ENCODE peak calls at places on chromosomes 16 and 17, in five cellular contexts. X is SK-N-SH, Y is Panc1, Q is HepG2, S is K562. N is an unnamed sample.

GRCh38 chr17:29949708-29950107 is 8.3 kb downstream of the EFCAB5 start:
- DNase-seq in X (peak), Y (no peak), Q (no peak), S (no peak), N (no peak)

GRCh38 chr16:9077001-9077809 is 14.2 kb upstream of the HAPSTR1 start:
- DNase-seq in X (peak), Y (no peak), Q (peak), S (peak), N (peak)

GRCh38 chr17:68657166-68657940 is 56.2 kb upstream of the FAM20A start:
- DNase-seq in X (no peak), Y (no peak), Q (no peak), S (no peak), N (no peak)

GRCh38 chr17:62126292-62126691 is 61.2 kb upstream of the MED13 start:
- DNase-seq in X (no peak), Y (no peak), Q (no peak), S (peak), N (no peak)

GRCh38 chr17:8076502-8077266 is 10.8 kb downstream of the ALOX12B start:
- DNase-seq in X (no peak), Y (no peak), Q (no peak), S (no peak), N (no peak)

GRCh38 chr17:63356275-63356905 is 89.7 kb downstream of the CYB561 start:
- DNase-seq in X (no peak), Y (peak), Q (no peak), S (no peak), N (no peak)

GRCh38 chr16:24729967-24730815 is 740 bp downstream of the TNRC6A start:
- DNase-seq in X (peak), Y (no peak), Q (no peak), S (peak), N (no peak)

GRCh38 chr16:57204675-57205074 is 18.5 kb downstream of the RSPRY1 start:
- DNase-seq in X (peak), Y (no peak), Q (no peak), S (peak), N (no peak)

GRCh38 chr16:27838536-27839175 is 224.9 kb downstream of the GSG1L start:
- DNase-seq in X (no peak), Y (no peak), Q (no peak), S (no peak), N (no peak)

GRCh38 chr16:70428178-70428998 is 10.5 kb downstream of the ST3GAL2 start:
- DNase-seq in X (peak), Y (peak), Q (peak), S (peak), N (peak)

GRCh38 chr17:73987395-73987794 is 216.1 kb upstream of the RPL38 start:
- DNase-seq in X (no peak), Y (no peak), Q (no peak), S (no peak), N (no peak)

GRCh38 chr16:11706180-11706742 is 36.4 kb downstream of the TXNDC11 start:
- DNase-seq in X (no peak), Y (no peak), Q (no peak), S (peak), N (no peak)

GRCh38 chr17:68346448-68346847 is 55.2 kb downstream of the ARSG start:
- DNase-seq in X (no peak), Y (no peak), Q (no peak), S (no peak), N (peak)

GRCh38 chr17:72396121-72396520 is 275.3 kb downstream of the SOX9 start:
- DNase-seq in X (no peak), Y (no peak), Q (no peak), S (no peak), N (no peak)
- TF ChIP-seq REST in X (no peak), Y (no peak), Q (no peak), S (no peak), N (no peak)

DNA sequence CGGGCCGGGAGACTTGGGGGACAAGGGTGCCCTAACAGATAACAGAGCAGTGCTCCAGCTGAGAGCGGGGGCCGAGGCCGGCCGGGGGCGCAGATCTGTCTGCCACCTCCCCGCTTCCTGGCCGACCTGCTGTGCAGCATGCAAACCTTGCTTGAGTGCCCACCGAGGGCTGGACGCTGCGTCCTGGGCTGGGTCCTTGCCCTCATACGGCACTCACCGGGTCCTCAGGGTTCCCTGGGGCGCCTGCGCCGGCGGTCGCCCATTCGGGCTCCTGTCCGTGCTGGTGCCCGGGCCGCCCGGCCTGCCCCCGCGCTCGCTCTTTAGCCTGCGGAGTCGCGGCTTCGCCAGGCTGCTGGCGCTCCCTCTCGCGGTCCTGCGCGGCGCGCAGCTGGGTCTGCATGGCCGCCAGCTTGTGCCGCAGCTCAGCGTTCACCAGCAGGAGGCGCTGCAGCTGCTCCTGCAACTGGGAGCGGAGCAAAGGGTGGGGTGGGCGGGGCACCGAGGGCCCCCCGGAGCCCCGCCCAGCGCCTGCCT is 1.0 kb downstream of the RILP start:
- DNase-seq in X (peak), Y (no peak), Q (peak), S (peak), N (peak)
- TF ChIP-seq POLR2AphosphoS5 in X (no peak), Y (no peak), Q (no peak), S (peak), N (no peak)

GRCh38 chr17:80663783-80664206 is 119.2 kb downstream of the RPTOR start:
- DNase-seq in X (no peak), Y (no peak), Q (no peak), S (no peak), N (no peak)
- TF ChIP-seq REST in X (no peak), Y (no peak), Q (no peak), S (no peak), N (no peak)

DNA sequence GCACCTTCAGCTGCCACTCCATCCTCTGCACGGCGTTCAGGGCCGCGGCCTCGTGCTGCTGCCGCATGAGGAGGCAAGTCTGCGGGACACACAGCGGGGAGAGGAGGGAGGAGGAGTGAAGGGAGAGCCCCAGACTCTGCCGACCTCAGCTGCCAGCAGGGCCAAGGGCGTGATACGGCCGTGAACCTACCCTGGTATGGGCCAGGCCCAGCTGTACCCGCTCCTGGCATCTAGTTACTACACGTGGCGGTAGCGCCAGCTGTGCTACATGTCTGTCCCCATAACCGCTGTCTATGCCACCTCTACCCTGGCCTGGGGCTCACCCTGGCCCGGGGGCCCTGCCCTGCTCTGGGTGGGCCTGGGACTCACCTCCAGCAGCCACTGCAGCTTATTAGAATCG is 51.1 kb downstream of the ZNF778 start:
- DNase-seq in X (no peak), Y (no peak), Q (no peak), S (no peak), N (no peak)
- TF ChIP-seq POLR2AphosphoS5 in X (no peak), Y (no peak), Q (no peak), S (no peak), N (no peak)

DNA sequence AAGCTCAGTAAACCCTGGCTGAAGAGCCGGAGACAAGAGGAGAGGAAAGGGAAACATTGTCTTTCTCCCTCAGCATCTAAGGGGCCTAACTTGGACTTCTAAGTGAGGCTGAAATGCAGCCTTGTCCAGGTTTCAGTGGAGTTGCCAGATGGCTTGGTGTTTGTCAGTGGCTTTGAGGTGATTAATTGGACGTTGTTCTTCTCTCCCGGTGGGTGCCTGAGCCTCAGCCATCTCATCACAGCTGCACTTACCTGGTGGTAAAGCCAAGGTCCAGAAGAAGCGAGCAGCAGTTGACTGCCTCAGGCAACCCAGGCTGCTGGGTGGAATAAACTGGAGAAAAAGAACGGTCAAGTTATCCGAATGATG is 202.2 kb upstream of the NLRP1 start:
- DNase-seq in X (no peak), Y (no peak), Q (no peak), S (no peak), N (no peak)
- TF ChIP-seq REST in X (no peak), Y (no peak), Q (no peak), S (no peak), N (no peak)

GRCh38 chr16:86351041-86351784 is 159.1 kb upstream of the FOXF1 start:
- DNase-seq in X (no peak), Y (no peak), Q (no peak), S (no peak), N (no peak)
- TF ChIP-seq POLR2AphosphoS5 in X (no peak), Y (no peak), Q (no peak), S (no peak), N (no peak)

GRCh38 chr16:31404353-31405064 is 11.4 kb downstream of the ITGAD start:
- DNase-seq in X (no peak), Y (no peak), Q (no peak), S (peak), N (no peak)

GRCh38 chr16:31401436-31401835 is 8.3 kb downstream of the ITGAD start:
- DNase-seq in X (no peak), Y (no peak), Q (no peak), S (no peak), N (no peak)

GRCh38 chr16:31403590-31404352 is 10.6 kb downstream of the ITGAD start:
- DNase-seq in X (no peak), Y (no peak), Q (no peak), S (peak), N (no peak)

GRCh38 chr16:31400191-31400590 is 7.1 kb downstream of the ITGAD start:
- DNase-seq in X (no peak), Y (no peak), Q (no peak), S (no peak), N (peak)

DNA sequence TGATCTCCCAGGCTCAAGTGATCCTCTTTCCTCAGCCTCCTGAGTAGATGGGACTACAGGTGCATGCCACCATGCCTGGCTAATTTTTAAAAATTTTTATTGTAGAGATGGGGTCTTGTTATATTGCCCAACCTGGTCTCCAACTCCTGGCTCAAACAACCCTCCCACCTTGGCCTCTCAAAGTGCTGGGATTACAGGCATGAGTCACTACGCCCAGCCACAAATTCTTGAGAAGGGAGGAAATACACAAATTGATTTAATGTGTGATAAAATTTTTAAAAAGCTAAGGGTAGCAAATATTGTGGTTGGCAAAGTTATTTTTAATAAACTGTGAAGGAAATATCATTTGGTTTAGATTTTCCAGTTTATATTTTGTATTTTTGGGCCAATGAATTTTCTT is 9.6 kb downstream of the ITGAD start:
- DNase-seq in X (no peak), Y (no peak), Q (no peak), S (no peak), N (no peak)
- TF ChIP-seq REST in X (no peak), Y (no peak), Q (no peak), S (no peak), N (no peak)

GRCh38 chr17:18970582-18971480 is 18.9 kb downstream of the SLC5A10 start:
- DNase-seq in X (no peak), Y (no peak), Q (no peak), S (no peak), N (no peak)

GRCh38 chr17:18966831-18967624 is 15.1 kb downstream of the SLC5A10 start:
- DNase-seq in X (no peak), Y (no peak), Q (no peak), S (no peak), N (no peak)

GRCh38 chr17:18967806-18968744 is 16.1 kb downstream of the SLC5A10 start:
- DNase-seq in X (no peak), Y (no peak), Q (no peak), S (peak), N (no peak)

GRCh38 chr17:18971801-18972200 is 19.8 kb downstream of the SLC5A10 start:
- DNase-seq in X (no peak), Y (no peak), Q (no peak), S (no peak), N (no peak)

GRCh38 chr17:18968945-18969887 is 17.3 kb downstream of the SLC5A10 start:
- DNase-seq in X (no peak), Y (no peak), Q (no peak), S (peak), N (no peak)
- TF ChIP-seq POLR2AphosphoS5 in X (no peak), Y (no peak), Q (no peak), S (no peak), N (no peak)

DNA sequence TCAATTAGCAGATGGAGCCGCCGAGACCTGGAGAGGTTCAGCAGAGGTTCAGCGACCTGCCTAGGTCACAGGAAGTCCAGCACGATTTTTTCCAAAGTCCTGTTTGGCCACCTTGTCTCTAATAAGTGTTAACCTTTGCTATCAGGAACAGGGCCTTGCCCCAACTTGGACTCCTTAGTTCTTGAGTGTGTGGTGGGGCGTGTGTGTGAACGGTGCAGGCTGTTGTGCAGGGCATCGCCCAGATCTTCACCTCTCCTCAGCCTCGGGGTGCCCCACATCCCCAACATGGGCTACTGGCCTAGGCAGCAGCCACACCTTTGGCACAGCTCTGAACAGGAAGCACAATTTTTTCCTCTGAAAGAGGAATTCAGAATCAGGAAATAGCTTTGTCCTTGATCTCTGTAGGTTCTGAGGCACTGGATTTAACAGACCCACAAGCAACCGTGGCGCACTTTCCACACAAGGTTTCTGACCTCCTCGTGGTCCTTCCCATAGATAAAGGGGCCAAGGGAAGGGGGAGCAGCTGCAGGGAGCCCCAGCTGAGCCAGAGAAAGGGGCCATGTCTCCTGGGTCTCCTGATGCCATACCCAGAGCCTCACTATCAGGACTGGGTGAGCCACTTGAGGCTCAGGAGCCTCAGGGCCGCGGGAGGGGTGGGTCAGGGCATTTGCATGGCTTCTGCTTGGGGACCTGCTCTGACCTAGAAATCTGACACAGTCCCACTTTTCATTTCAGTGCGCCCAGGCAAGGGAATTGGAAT is 10.4 kb downstream of the MPRIP start:
- DNase-seq in X (no peak), Y (no peak), Q (no peak), S (no peak), N (no peak)
- TF ChIP-seq REST in X (no peak), Y (no peak), Q (no peak), S (no peak), N (no peak)

N was measured in HL-60.